ENCODE peak calls at places on chromosome 1, in seven cellular contexts. L, T, C, D, B, G and F are unnamed samples.

GRCh38 chr1:31515936-31516335 is 60.4 kb upstream of the TINAGL1 start:
- DNase-seq in L (no peak), T (no peak), C (no peak), D (no peak), B (no peak), G (no peak), F (no peak)

GRCh38 chr1:20719261-20719660 is 1.5 kb upstream of the KIF17 start:
- DNase-seq in L (no peak), T (no peak), C (no peak), D (no peak), B (no peak), G (no peak), F (no peak)

GRCh38 chr1:94332952-94333351 is 85.2 kb upstream of the ABCD3 start:
- DNase-seq in L (no peak), T (no peak), C (no peak), D (no peak), B (no peak), G (peak), F (no peak)

GRCh38 chr1:106439475-106439874 is 617.0 kb upstream of the PRMT6 start:
- DNase-seq in L (no peak), T (no peak), C (no peak), D (no peak), B (no peak), G (no peak), F (no peak)

GRCh38 chr1:234565132-234565531 is 44.8 kb downstream of the IRF2BP2 start:
- DNase-seq in L (no peak), T (no peak), C (no peak), D (no peak), B (no peak), G (no peak), F (no peak)

GRCh38 chr1:198932351-198932991 is 293.6 kb downstream of the PTPRC start:
- DNase-seq in L (no peak), T (no peak), C (no peak), D (no peak), B (peak), G (peak), F (no peak)

GRCh38 chr1:28236656-28237331 is 870 bp downstream of the ATP5IF1 start:
- DNase-seq in L (no peak), T (no peak), C (no peak), D (no peak), B (no peak), G (no peak), F (no peak)

GRCh38 chr1:209861242-209861641 is 33.5 kb downstream of the UTP25 start:
- DNase-seq in L (no peak), T (no peak), C (no peak), D (no peak), B (no peak), G (no peak), F (no peak)

GRCh38 chr1:54768093-54768492 is 3.8 kb upstream of the PARS2 start:
- DNase-seq in L (no peak), T (no peak), C (no peak), D (no peak), B (peak), G (no peak), F (no peak)

GRCh38 chr1:93078935-93079654 is at the start of gene MTF2:
- DNase-seq in L (peak), T (peak), C (peak), D (peak), B (peak), G (peak), F (peak)

GRCh38 chr1:43074244-43074643 is 97.8 kb downstream of the EBNA1BP2 start:
- DNase-seq in L (peak), T (no peak), C (no peak), D (no peak), B (no peak), G (no peak), F (no peak)